ENCODE peak calls at places on chromosomes 1 and 21, in nine cellular contexts. E, W, G, Y, F, B, J, L and O are unnamed samples.
A peak's percentile ranks its signal among the peaks of the same experiment; 100 is the strongest.

GRCh38 chr21:42393443-42393950 is 2.4 kb downstream of the TMPRSS3 start:
- DNase-seq in E (no peak), W (no peak), G (no peak), Y (no peak), F (no peak), B (no peak), J (no peak), L (no peak), O (no peak)

GRCh38 chr1:17662296-17662695 is 92.8 kb upstream of the ACTL8 start:
- DNase-seq in E (no peak), W (no peak), G (no peak), Y (no peak), F (no peak), B (no peak), J (no peak), L (no peak), O (no peak)

GRCh38 chr1:7973086-7973485 is 11.6 kb downstream of the PARK7 start:
- DNase-seq in E (no peak), W (no peak), G (no peak), Y (no peak), F (no peak), B (no peak), J (no peak), L (no peak), O (no peak)

GRCh38 chr1:157081717-157082116 is 17.9 kb downstream of the ETV3L start:
- DNase-seq in E (no peak), W (no peak), G (no peak), Y (no peak), F (no peak), B (no peak), J (no peak), L (no peak), O (no peak)

GRCh38 chr1:19786988-19787423 is 12.7 kb downstream of the TMCO4 start:
- DNase-seq in E (no peak), W (no peak), G (no peak), Y (no peak), F (no peak), B (no peak), J (no peak), L (peak; percentile 34), O (no peak)

GRCh38 chr1:156379420-156380165 is 10.6 kb downstream of the RHBG start:
- DNase-seq in E (no peak), W (peak; percentile 50), G (no peak), Y (no peak), F (no peak), B (no peak), J (no peak), L (no peak), O (no peak)

GRCh38 chr1:203072002-203072607 is 13.7 kb downstream of the MYOG start:
- DNase-seq in E (no peak), W (no peak), G (no peak), Y (no peak), F (no peak), B (no peak), J (no peak), L (no peak), O (no peak)

GRCh38 chr21:28758042-28758882 is 234.4 kb downstream of the LTN1 start:
- DNase-seq in E (no peak), W (no peak), G (no peak), Y (no peak), F (no peak), B (no peak), J (no peak), L (no peak), O (no peak)

GRCh38 chr21:28675265-28676041 is 317.2 kb downstream of the LTN1 start:
- DNase-seq in E (no peak), W (no peak), G (no peak), Y (no peak), F (no peak), B (no peak), J (no peak), L (no peak), O (no peak)

GRCh38 chr1:1599030-1599916 is 662 bp downstream of the FNDC10 start:
- DNase-seq in E (peak; percentile 55), W (no peak), G (peak; percentile 82), Y (no peak), F (no peak), B (no peak), J (no peak), L (no peak), O (peak; percentile 71)

GRCh38 chr1:16998589-16998988 is 13.1 kb downstream of the ATP13A2 start:
- DNase-seq in E (no peak), W (no peak), G (no peak), Y (no peak), F (no peak), B (no peak), J (no peak), L (no peak), O (no peak)

GRCh38 chr1:16210581-16210980 is 1.9 kb downstream of the ARHGEF19 start:
- DNase-seq in E (no peak), W (no peak), G (no peak), Y (no peak), F (no peak), B (no peak), J (no peak), L (no peak), O (peak; percentile 2)

GRCh38 chr1:209266590-209267172 is 316.8 kb upstream of the CAMK1G start:
- DNase-seq in E (no peak), W (peak; percentile 56), G (no peak), Y (no peak), F (no peak), B (no peak), J (no peak), L (no peak), O (no peak)

GRCh38 chr21:46472246-46472645 is 13.6 kb downstream of the DIP2A start:
- DNase-seq in E (no peak), W (no peak), G (no peak), Y (no peak), F (no peak), B (no peak), J (no peak), L (no peak), O (no peak)

GRCh38 chr1:108327534-108328462 is 83.9 kb upstream of the NBPF4 start:
- DNase-seq in E (no peak), W (peak; percentile 20), G (no peak), Y (no peak), F (no peak), B (no peak), J (no peak), L (no peak), O (no peak)
- TF ChIP-seq CTCF in E (no peak), W (no peak), G (no peak), Y (no peak), F (peak; percentile 46), B (no peak), J (no peak), L (no peak), O (no peak)

GRCh38 chr1:36320767-36321118 is 2.7 kb downstream of the EVA1B start:
- DNase-seq in E (no peak), W (no peak), G (no peak), Y (no peak), F (no peak), B (no peak), J (no peak), L (no peak), O (no peak)

GRCh38 chr1:36320291-36320758 is 3.1 kb downstream of the EVA1B start:
- DNase-seq in E (no peak), W (no peak), G (no peak), Y (no peak), F (no peak), B (no peak), J (no peak), L (no peak), O (no peak)

GRCh38 chr1:36322786-36323635 is 434 bp downstream of the EVA1B start:
- DNase-seq in E (no peak), W (no peak), G (peak; percentile 91), Y (no peak), F (peak; percentile 27), B (no peak), J (peak; percentile 53), L (peak; percentile 38), O (no peak)

GRCh38 chr1:36322085-36322785 is 1.2 kb downstream of the EVA1B start:
- DNase-seq in E (no peak), W (no peak), G (no peak), Y (no peak), F (no peak), B (no peak), J (no peak), L (no peak), O (no peak)

GRCh38 chr1:36321119-36321951 is 2.1 kb downstream of the EVA1B start:
- DNase-seq in E (peak; percentile 88), W (peak; percentile 25), G (peak; percentile 96), Y (no peak), F (no peak), B (no peak), J (peak; percentile 86), L (peak; percentile 68), O (no peak)
- H3K4me3 ChIP-seq in E (peak overlapping the region; percentile 68), W (no peak overlapping the region), G (no peak overlapping the region), Y (no peak overlapping the region), F (no peak overlapping the region), B (peak overlapping the region; percentile 32), J (peak overlapping the region; percentile 83), L (peak overlapping the region; percentile 25), O (no peak overlapping the region)

DNA sequence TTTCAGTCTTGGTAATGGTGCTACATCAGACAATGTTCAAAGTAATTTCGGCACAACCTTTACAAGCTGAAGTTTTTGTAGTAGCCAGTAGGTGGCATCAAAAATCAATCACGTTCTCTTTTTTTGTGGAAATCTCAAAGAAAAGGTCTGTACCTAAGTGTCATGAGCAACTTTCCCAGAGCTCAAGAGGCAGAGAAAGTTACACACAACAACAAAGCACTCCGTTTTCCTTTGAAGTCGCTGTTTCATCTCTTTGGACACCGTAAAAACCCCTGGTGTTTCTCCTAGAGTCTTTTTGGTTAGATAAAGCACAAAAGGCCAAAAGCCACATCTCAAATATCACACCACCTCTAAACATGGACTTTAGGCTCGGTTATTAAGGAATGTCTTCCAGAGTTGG is 131.6 kb downstream of the LHX8 start:
- DNase-seq in E (no peak), W (peak; percentile 33), G (no peak), Y (peak; percentile 49), F (no peak), B (peak; percentile 12), J (no peak), L (no peak), O (no peak)
- TF ChIP-seq CTCF in E (peak; percentile 63), W (peak; percentile 57), G (no peak), Y (peak; percentile 65), F (peak; percentile 76), B (peak; percentile 65), J (peak; percentile 66), L (no peak), O (peak; percentile 34)

DNA sequence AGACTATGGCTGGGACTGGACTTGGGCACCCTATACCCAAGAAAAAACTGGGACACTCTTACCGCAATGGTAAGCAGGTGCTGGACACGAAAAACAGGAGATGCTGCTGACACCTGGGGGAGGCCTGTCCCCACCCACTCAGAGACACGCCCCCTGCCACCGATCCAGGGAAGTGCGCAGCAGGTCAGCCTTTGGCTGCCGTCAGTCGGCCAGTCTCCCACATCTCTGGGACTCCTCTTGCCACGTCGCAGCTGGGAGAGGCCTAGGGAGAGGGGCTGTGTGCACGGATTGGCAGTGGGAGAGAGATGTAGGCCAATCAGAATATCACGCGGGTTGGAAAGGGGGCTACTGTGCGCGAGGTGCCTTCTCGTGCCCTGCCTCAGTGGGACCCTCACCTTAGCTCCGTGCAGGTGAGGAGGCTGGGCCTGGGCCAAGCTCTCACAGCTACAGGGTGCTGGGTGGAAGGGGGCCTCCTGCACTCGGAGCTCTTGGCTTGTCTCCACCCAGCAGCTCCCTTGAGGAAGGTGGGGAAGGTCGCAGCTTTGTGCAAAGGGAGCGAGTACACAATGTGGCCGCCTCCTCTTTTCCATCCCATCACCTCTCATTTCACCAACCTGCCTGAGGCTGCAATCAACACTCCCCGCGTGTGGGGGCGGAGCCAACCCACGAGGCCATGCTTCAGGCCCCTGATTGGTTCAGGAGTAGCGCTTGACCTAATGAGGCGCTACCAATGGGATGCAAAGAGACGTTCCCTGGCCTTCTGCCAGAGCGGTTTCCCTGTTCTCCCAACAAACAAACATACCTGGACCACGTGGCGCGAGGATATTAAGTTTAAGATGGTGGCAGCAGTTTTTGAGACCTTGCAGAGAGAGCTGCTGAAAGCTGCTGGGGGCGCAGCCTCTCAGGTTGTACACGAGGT is 25.7 kb upstream of the LDLRAP1 start:
- DNase-seq in E (no peak), W (no peak), G (peak; percentile 82), Y (no peak), F (no peak), B (no peak), J (no peak), L (no peak), O (no peak)
- H3K4me3 ChIP-seq in E (no peak overlapping the region), W (no peak overlapping the region), G (no peak overlapping the region), Y (no peak overlapping the region), F (no peak overlapping the region), B (no peak overlapping the region), J (no peak overlapping the region), L (no peak overlapping the region), O (no peak overlapping the region)